ENCODE peak calls at places on chromosomes 13 and 19, in eight cellular contexts. V is GM12865; P is LoVo; J is neural crest cell; N is BE2C; D is naive thymus-derived CD4-positive, alpha-beta T cell; L is stimulated activated CD8-positive, alpha-beta memory T cell treated with anti-CD3 and anti-CD28 coated beads, Interleukin-15, amount 100 ng/mL, for 24 hours; R is SK-MEL-5. M is an unnamed sample.

GRCh38 chr13:65336916-65337315 is 1893.2 kb downstream of the PCDH9 start:
- DNase-seq in V (no peak), P (no peak), J (no peak), N (no peak), D (no peak), L (no peak), R (no peak), M (no peak)

GRCh38 chr19:41325947-41326706 is 16.2 kb downstream of the CCDC97 start:
- DNase-seq in V (peak; percentile 84), P (no peak), J (no peak), N (peak; percentile 40), D (no peak), L (no peak), R (no peak), M (no peak)

GRCh38 chr19:4539697-4540581 is at the start of gene LRG1:
- DNase-seq in V (peak; percentile 82), P (no peak), J (no peak), N (no peak), D (no peak), L (no peak), R (no peak), M (no peak)

GRCh38 chr19:50399368-50399745 is 15.2 kb downstream of the POLD1 start:
- DNase-seq in V (no peak), P (no peak), J (no peak), N (no peak), D (no peak), L (no peak), R (no peak), M (no peak)

GRCh38 chr13:110187501-110188161 is 119.3 kb downstream of the COL4A1 start:
- DNase-seq in V (no peak), P (no peak), J (no peak), N (peak; percentile 65), D (no peak), L (no peak), R (no peak), M (no peak)

GRCh38 chr13:32639502-32640105 is 53.4 kb downstream of the PDS5B start:
- DNase-seq in V (peak; percentile 73), P (peak; percentile 56), J (peak; percentile 23), N (peak; percentile 54), D (no peak), L (no peak), R (peak; percentile 80), M (no peak)

GRCh38 chr19:50422397-50423278 is 3.9 kb downstream of the SPIB start:
- DNase-seq in V (peak; percentile 37), P (no peak), J (no peak), N (no peak), D (no peak), L (no peak), R (no peak), M (no peak)

GRCh38 chr13:78630509-78630908 is 27.2 kb upstream of the POU4F1 start:
- DNase-seq in V (no peak), P (no peak), J (no peak), N (no peak), D (no peak), L (no peak), R (no peak), M (no peak)

GRCh38 chr19:2507109-2507508 is 31.2 kb downstream of the GADD45B start:
- DNase-seq in V (no peak), P (peak; percentile 49), J (no peak), N (no peak), D (no peak), L (no peak), R (peak; percentile 46), M (no peak)

GRCh38 chr19:32313866-32314265 is 31.5 kb upstream of the ZNF507 start:
- DNase-seq in V (no peak), P (no peak), J (no peak), N (no peak), D (no peak), L (no peak), R (peak; percentile 78), M (no peak)

GRCh38 chr19:39119830-39120229 is 5.8 kb upstream of the PAK4 start:
- DNase-seq in V (no peak), P (no peak), J (no peak), N (no peak), D (no peak), L (no peak), R (no peak), M (no peak)

GRCh38 chr13:45162194-45162593 is 38.7 kb downstream of the KCTD4 start:
- DNase-seq in V (no peak), P (peak; percentile 5), J (no peak), N (no peak), D (no peak), L (no peak), R (no peak), M (no peak)

GRCh38 chr13:89695343-89696257 is 1651.9 kb upstream of the MIR17HG start:
- DNase-seq in V (peak; percentile 2), P (peak; percentile 32), J (peak; percentile 67), N (peak; percentile 64), D (no peak), L (no peak), R (peak; percentile 81), M (no peak)

GRCh38 chr19:6343462-6343861 is 10.1 kb upstream of the ACER1 start:
- DNase-seq in V (no peak), P (no peak), J (no peak), N (no peak), D (no peak), L (no peak), R (peak; percentile 9), M (no peak)

GRCh38 chr13:83515267-83515666 is 367.0 kb downstream of the SLITRK1 start:
- DNase-seq in V (no peak), P (no peak), J (no peak), N (no peak), D (no peak), L (no peak), R (no peak), M (no peak)

GRCh38 chr19:3868770-3869456 is at the start of gene ZFR2:
- DNase-seq in V (no peak), P (no peak), J (peak; percentile 20), N (peak; percentile 28), D (no peak), L (no peak), R (no peak), M (no peak)

GRCh38 chr13:112165712-112166111 is 98.8 kb downstream of the SOX1 start:
- DNase-seq in V (no peak), P (no peak), J (no peak), N (no peak), D (no peak), L (no peak), R (no peak), M (no peak)

GRCh38 chr13:32147976-32148375 is 116.4 kb downstream of the FRY start:
- DNase-seq in V (no peak), P (no peak), J (no peak), N (no peak), D (no peak), L (no peak), R (no peak), M (no peak)

GRCh38 chr19:9306443-9306842 is 3.2 kb downstream of the ZNF699 start:
- DNase-seq in V (no peak), P (no peak), J (no peak), N (no peak), D (no peak), L (no peak), R (no peak), M (no peak)

GRCh38 chr19:7013678-7014077 is 7.6 kb downstream of the MBD3L2B start:
- DNase-seq in V (peak; percentile 62), P (peak; percentile 9), J (no peak), N (no peak), D (no peak), L (no peak), R (peak; percentile 49), M (no peak)

GRCh38 chr19:38409631-38410133 is 6.8 kb downstream of the FAM98C start:
- DNase-seq in V (no peak), P (no peak), J (no peak), N (no peak), D (no peak), L (no peak), R (no peak), M (no peak)

M was measured in type B pancreatic cell.